ENCODE peak calls at places on chromosomes 13 and 19, in four cellular contexts. B, J, N and O are unnamed samples.

GRCh38 chr19:37136118-37136517 is 36.4 kb downstream of the ZNF585A start:
- DNase-seq in N (no peak), J (no peak), B (no peak), O (no peak)

GRCh38 chr19:23851966-23852365 is 62.7 kb upstream of the ZNF726 start:
- DNase-seq in B (no peak), J (no peak), N (no peak), O (no peak)

GRCh38 chr19:31253816-31254551 is 95.3 kb downstream of the TSHZ3 start:
- DNase-seq in N (no peak), B (peak; percentile 33), J (no peak), O (no peak)

GRCh38 chr13:62139597-62139996 is 723.9 kb upstream of the PCDH20 start:
- DNase-seq in N (no peak), B (no peak), J (no peak), O (no peak)

GRCh38 chr13:72504026-72504925 is 223.2 kb downstream of the MZT1 start:
- DNase-seq in J (no peak), B (no peak), N (no peak), O (no peak)

GRCh38 chr13:63012016-63012415 is 1596.4 kb upstream of the PCDH20 start:
- DNase-seq in B (no peak), N (no peak), J (no peak), O (no peak)

GRCh38 chr13:48235814-48236135 is 2.8 kb downstream of the ITM2B start:
- DNase-seq in N (no peak), B (no peak), J (no peak), O (no peak)

GRCh38 chr19:14139944-14140343 is 3.6 kb upstream of the ASF1B start:
- DNase-seq in N (no peak), B (peak; percentile 32), J (no peak), O (no peak)

GRCh38 chr19:34126966-34127365 is 45.3 kb upstream of the LSM14A start:
- DNase-seq in N (no peak), J (no peak), B (no peak), O (no peak)

GRCh38 chr13:112453874-112454647 is 77.9 kb downstream of the SPACA7 start:
- DNase-seq in J (no peak), B (no peak), N (no peak), O (no peak)

GRCh38 chr19:38277549-38277948 is 13.2 kb downstream of the SPINT2 start:
- DNase-seq in J (no peak), B (peak; percentile 62), N (no peak), O (no peak)

GRCh38 chr19:54390942-54391577 is 24.2 kb upstream of the TTYH1 start:
- DNase-seq in B (peak; percentile 77), J (peak; percentile 39), N (peak; percentile 28), O (peak; percentile 56)

GRCh38 chr19:31223805-31224534 is 125.3 kb downstream of the TSHZ3 start:
- DNase-seq in J (no peak), N (no peak), B (peak; percentile 83), O (no peak)

GRCh38 chr13:31365630-31366029 is 165.9 kb downstream of the B3GLCT start:
- DNase-seq in B (no peak), N (no peak), J (no peak), O (no peak)

GRCh38 chr13:78569029-78569428 is 34.3 kb downstream of the POU4F1 start:
- DNase-seq in J (no peak), N (no peak), B (no peak), O (no peak)

GRCh38 chr13:51557423-51557822 is 26.8 kb upstream of the WDFY2 start:
- DNase-seq in B (peak; percentile 11), J (no peak), N (no peak), O (no peak)

GRCh38 chr13:114142640-114143490 is 10.4 kb upstream of the RASA3 start:
- DNase-seq in N (peak; percentile 89), B (no peak), J (peak; percentile 63), O (peak; percentile 42)

GRCh38 chr13:62512194-62513141 is 1096.8 kb upstream of the PCDH20 start:
- DNase-seq in N (peak; percentile 8), B (peak; percentile 23), J (peak; percentile 42), O (peak; percentile 26)

GRCh38 chr19:29622191-29623070 is 16.3 kb downstream of the POP4 start:
- DNase-seq in J (no peak), N (no peak), B (no peak), O (peak; percentile 12)

GRCh38 chr19:35184884-35185283 is 30.3 kb downstream of the FXYD5 start:
- DNase-seq in N (no peak), B (no peak), J (no peak), O (no peak)

GRCh38 chr19:18231775-18232174 is 5.5 kb upstream of the PDE4C start:
- DNase-seq in N (no peak), J (no peak), B (no peak), O (no peak)